ENCODE peak calls at places on chromosomes 3 and 15, in four cellular contexts. One of them, this sample, is unnamed.

GRCh38 chr3:58585994-58586393 is 8.8 kb upstream of the FAM107A start:
- DNase-seq in neuronal stem cell: no peak
- DNase-seq in mesendoderm: no peak
- DNase-seq in IMR-90: no peak
- DNase-seq in this sample: no peak

GRCh38 chr15:41936649-41937567 is 35.4 kb downstream of the EHD4 start:
- DNase-seq in neuronal stem cell: no peak
- DNase-seq in mesendoderm: no peak
- DNase-seq in IMR-90: peak
- DNase-seq in this sample: peak

GRCh38 chr3:153051427-153052095 is 110.5 kb upstream of the RAP2B start:
- DNase-seq in neuronal stem cell: no peak
- DNase-seq in mesendoderm: no peak
- DNase-seq in IMR-90: peak
- DNase-seq in this sample: peak

GRCh38 chr3:107024481-107025153 is 352.6 kb upstream of the CCDC54 start:
- DNase-seq in neuronal stem cell: no peak
- DNase-seq in mesendoderm: no peak
- DNase-seq in IMR-90: no peak
- DNase-seq in this sample: peak

GRCh38 chr15:74218172-74218885 is 15.7 kb upstream of the STRA6 start:
- DNase-seq in neuronal stem cell: no peak
- DNase-seq in mesendoderm: no peak
- DNase-seq in IMR-90: no peak
- DNase-seq in this sample: no peak

GRCh38 chr15:89654311-89654761 is 931 bp downstream of the KIF7 start:
- DNase-seq in neuronal stem cell: no peak
- DNase-seq in mesendoderm: no peak
- DNase-seq in IMR-90: peak
- DNase-seq in this sample: no peak

GRCh38 chr3:178170698-178171535 is 365.3 kb upstream of the KCNMB2 start:
- DNase-seq in neuronal stem cell: no peak
- DNase-seq in mesendoderm: peak
- DNase-seq in IMR-90: peak
- DNase-seq in this sample: no peak

GRCh38 chr3:44041726-44042125 is 200.0 kb upstream of the TOPAZ1 start:
- DNase-seq in neuronal stem cell: no peak
- DNase-seq in mesendoderm: no peak
- DNase-seq in IMR-90: no peak
- DNase-seq in this sample: no peak

GRCh38 chr15:51263726-51264125 is 74.7 kb downstream of the CYP19A1 start:
- DNase-seq in neuronal stem cell: no peak
- DNase-seq in mesendoderm: no peak
- DNase-seq in IMR-90: no peak
- DNase-seq in this sample: no peak

GRCh38 chr3:112497897-112498548 is 1.2 kb downstream of the BTLA start:
- DNase-seq in neuronal stem cell: no peak
- DNase-seq in mesendoderm: no peak
- DNase-seq in IMR-90: no peak
- DNase-seq in this sample: no peak

GRCh38 chr3:112500621-112501020 is 1.3 kb upstream of the BTLA start:
- DNase-seq in neuronal stem cell: peak
- DNase-seq in mesendoderm: no peak
- DNase-seq in IMR-90: no peak
- DNase-seq in this sample: no peak

GRCh38 chr3:112496368-112497067 is 2.8 kb downstream of the BTLA start:
- DNase-seq in neuronal stem cell: no peak
- DNase-seq in mesendoderm: no peak
- DNase-seq in IMR-90: no peak
- DNase-seq in this sample: no peak

GRCh38 chr3:112498916-112499315 is 356 bp downstream of the BTLA start:
- DNase-seq in neuronal stem cell: no peak
- DNase-seq in mesendoderm: no peak
- DNase-seq in IMR-90: no peak
- DNase-seq in this sample: no peak

GRCh38 chr3:112499328-112499727 is at the start of gene BTLA:
- DNase-seq in neuronal stem cell: no peak
- DNase-seq in mesendoderm: no peak
- DNase-seq in IMR-90: no peak
- DNase-seq in this sample: no peak
- H3K4me2 ChIP-seq in neuronal stem cell: no peak
- H3K4me2 ChIP-seq in mesendoderm: no peak
- H3K4me2 ChIP-seq in IMR-90: no peak
- H3K4me2 ChIP-seq in this sample: no peak

GRCh38 chr15:77528290-77528967 is 104.3 kb downstream of the LINGO1 start:
- DNase-seq in neuronal stem cell: no peak
- DNase-seq in mesendoderm: peak
- DNase-seq in IMR-90: no peak
- DNase-seq in this sample: no peak
- H4K8ac ChIP-seq in neuronal stem cell: no peak
- H4K8ac ChIP-seq in mesendoderm: no peak
- H4K8ac ChIP-seq in IMR-90: no peak
- H4K8ac ChIP-seq in this sample: peak

GRCh38 chr3:13532661-13533060 is 16.3 kb upstream of the FBLN2 start:
- DNase-seq in neuronal stem cell: no peak
- DNase-seq in mesendoderm: no peak
- DNase-seq in IMR-90: no peak
- DNase-seq in this sample: no peak
- H3K23ac ChIP-seq in neuronal stem cell: no peak
- H3K23ac ChIP-seq in mesendoderm: peak
- H3K23ac ChIP-seq in IMR-90: no peak
- H3K23ac ChIP-seq in this sample: no peak

GRCh38 chr15:63599401-63600000 is 2.3 kb downstream of the FBXL22 start:
- DNase-seq in neuronal stem cell: no peak
- DNase-seq in mesendoderm: peak
- DNase-seq in IMR-90: no peak
- DNase-seq in this sample: peak
- H3K4me2 ChIP-seq in neuronal stem cell: no peak
- H3K4me2 ChIP-seq in mesendoderm: peak
- H3K4me2 ChIP-seq in IMR-90: peak
- H3K4me2 ChIP-seq in this sample: no peak

DNA sequence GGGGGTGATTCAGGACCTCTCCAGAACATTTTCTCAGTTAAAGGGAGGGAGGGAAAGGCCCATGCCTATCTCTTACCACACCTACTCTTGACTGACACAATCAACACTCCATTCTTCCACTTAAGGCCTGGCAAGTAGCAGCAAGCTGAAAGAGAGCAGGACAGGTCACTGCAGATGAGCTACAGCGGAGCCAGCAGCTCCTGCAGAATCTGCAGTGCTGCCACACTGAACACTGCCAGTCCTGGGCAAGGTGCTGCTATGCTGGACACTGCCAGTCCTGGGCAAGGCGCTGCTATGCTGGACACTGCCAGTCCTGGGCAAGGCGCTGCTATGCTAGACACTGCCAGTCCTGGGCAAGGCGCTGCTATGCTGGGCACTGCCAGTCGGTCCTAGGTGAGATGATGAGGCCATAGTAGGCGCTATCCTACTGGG is 143.7 kb downstream of the MYLK start:
- DNase-seq in neuronal stem cell: no peak
- DNase-seq in mesendoderm: no peak
- DNase-seq in IMR-90: no peak
- DNase-seq in this sample: no peak
- H4K8ac ChIP-seq in neuronal stem cell: no peak
- H4K8ac ChIP-seq in mesendoderm: no peak
- H4K8ac ChIP-seq in IMR-90: peak
- H4K8ac ChIP-seq in this sample: no peak

GRCh38 chr3:129001101-129001816 is at the start of gene EFCC1:
- DNase-seq in neuronal stem cell: peak
- DNase-seq in mesendoderm: peak
- DNase-seq in IMR-90: no peak
- DNase-seq in this sample: no peak
- H3K23ac ChIP-seq in neuronal stem cell: peak
- H3K23ac ChIP-seq in mesendoderm: peak
- H3K23ac ChIP-seq in IMR-90: no peak
- H3K23ac ChIP-seq in this sample: no peak

GRCh38 chr3:122231781-122232180 is 48.3 kb downstream of the CASR start:
- DNase-seq in neuronal stem cell: no peak
- DNase-seq in mesendoderm: no peak
- DNase-seq in IMR-90: no peak
- DNase-seq in this sample: peak
- H3K4me2 ChIP-seq in neuronal stem cell: no peak
- H3K4me2 ChIP-seq in mesendoderm: no peak
- H3K4me2 ChIP-seq in IMR-90: no peak
- H3K4me2 ChIP-seq in this sample: no peak

This sample was measured in trophoblast cell.